ENCODE peak calls at places on chromosomes 7 and 10, in four cellular contexts. Y is NCI-H1417, P is stromal cell of bone marrow, V is OCI-LY7. B is an unnamed sample.

GRCh38 chr10:50396491-50397311 is 145.4 kb upstream of the ASAH2 start:
- DNase-seq in V (no peak), Y (no peak), P (peak; percentile 21), B (no peak)

GRCh38 chr7:1431644-1432380 is 27.5 kb downstream of the MICALL2 start:
- DNase-seq in Y (peak; percentile 54), V (no peak), P (no peak), B (no peak)

GRCh38 chr10:33204049-33204448 is 130.4 kb downstream of the NRP1 start:
- DNase-seq in Y (no peak), V (no peak), P (no peak), B (no peak)

GRCh38 chr7:32942783-32943653 is 14.2 kb upstream of the FKBP9 start:
- DNase-seq in Y (peak; percentile 98), V (peak; percentile 41), P (peak; percentile 70), B (no peak)

GRCh38 chr10:1297566-1298301 is 241.5 kb downstream of the WDR37 start:
- DNase-seq in Y (no peak), P (no peak), V (peak; percentile 4), B (no peak)

GRCh38 chr7:964401-965231 is 10.1 kb upstream of the ADAP1 start:
- DNase-seq in V (peak; percentile 43), P (peak; percentile 36), Y (no peak), B (peak; percentile 52)

GRCh38 chr7:16071246-16071857 is 350.0 kb downstream of the CRPPA start:
- DNase-seq in Y (peak; percentile 43), V (peak; percentile 61), P (peak; percentile 62), B (peak; percentile 33)

GRCh38 chr7:17849504-17849903 is 90.8 kb downstream of the SNX13 start:
- DNase-seq in V (no peak), P (no peak), Y (no peak), B (no peak)

GRCh38 chr10:92640110-92640509 is 47.2 kb downstream of the KIF11 start:
- DNase-seq in P (peak; percentile 67), V (no peak), Y (no peak), B (peak; percentile 5)

GRCh38 chr7:127525866-127526456 is 59.4 kb downstream of the GCC1 start:
- DNase-seq in Y (peak; percentile 92), V (no peak), P (no peak), B (no peak)

GRCh38 chr10:128061306-128062300 is 64.6 kb downstream of the MKI67 start:
- DNase-seq in V (no peak), P (no peak), Y (no peak), B (no peak)

GRCh38 chr10:34954142-34954541 is 136.0 kb downstream of the CUL2 start:
- DNase-seq in P (no peak), Y (no peak), V (no peak), B (no peak)

GRCh38 chr10:46255696-46256355 is 31.0 kb upstream of the ANTXRL start:
- DNase-seq in Y (peak; percentile 15), V (peak; percentile 54), P (peak; percentile 5), B (no peak)

GRCh38 chr10:27192284-27192683 is 37.1 kb downstream of the MASTL start:
- DNase-seq in P (peak; percentile 97), V (no peak), Y (no peak), B (peak; percentile 80)

GRCh38 chr10:119268871-119269506 is 61.6 kb downstream of the GRK5 start:
- DNase-seq in Y (no peak), V (no peak), P (no peak), B (no peak)

GRCh38 chr7:117682681-117683385 is 190.4 kb downstream of the CTTNBP2 start:
- DNase-seq in P (no peak), Y (no peak), V (no peak), B (no peak)

GRCh38 chr10:68251625-68252275 is 19.8 kb upstream of the ATOH7 start:
- DNase-seq in V (no peak), P (no peak), Y (no peak), B (no peak)

GRCh38 chr10:125783957-125784356 is 8.3 kb upstream of the MMP21 start:
- DNase-seq in Y (no peak), P (no peak), V (peak; percentile 21), B (no peak)

GRCh38 chr7:2965745-2966270 is 77.9 kb downstream of the CARD11 start:
- DNase-seq in P (no peak), V (no peak), Y (no peak), B (no peak)

GRCh38 chr7:143331179-143331825 is 15.4 kb downstream of the CLCN1 start:
- DNase-seq in Y (no peak), V (no peak), P (peak; percentile 96), B (peak; percentile 87)

GRCh38 chr7:20228654-20229053 is 11.5 kb upstream of the MACC1 start:
- DNase-seq in V (no peak), P (no peak), Y (no peak), B (no peak)

GRCh38 chr7:33550979-33551378 is 354.4 kb upstream of the BMPER start:
- DNase-seq in P (no peak), Y (no peak), V (no peak), B (no peak)

GRCh38 chr7:136533732-136534131 is 334.7 kb upstream of the CHRM2 start:
- DNase-seq in Y (no peak), P (no peak), V (no peak), B (no peak)

B was measured in AG09309.